ENCODE peak calls at places on chromosome 18, in eight cellular contexts. I is Peyer's patch, M is AG10803, K is RWPE1, N is thoracic aorta, U is adrenal gland, L is fibroblast of lung, S is heart left ventricle. Y is an unnamed sample.

GRCh38 chr18:58299936-58300335 is 255.9 kb downstream of the NEDD4L start:
- DNase-seq in N (no peak), L (no peak), S (no peak), U (no peak), I (no peak), K (no peak), M (no peak), Y (no peak)

GRCh38 chr18:7980136-7980535 is 413.0 kb downstream of the PTPRM start:
- DNase-seq in N (no peak), K (no peak), I (no peak), L (no peak), U (no peak), M (no peak), S (no peak), Y (no peak)

GRCh38 chr18:5571592-5571991 is 27.8 kb upstream of the EPB41L3 start:
- DNase-seq in S (no peak), I (no peak), L (peak), U (no peak), N (no peak), M (no peak), K (no peak), Y (no peak)

GRCh38 chr18:24992491-24992890 is 359.5 kb downstream of the ZNF521 start:
- DNase-seq in M (no peak), S (no peak), N (no peak), U (no peak), K (no peak), L (no peak), I (no peak), Y (no peak)

GRCh38 chr18:14961991-14962390 is 214.0 kb downstream of the ANKRD30B start:
- DNase-seq in N (no peak), U (no peak), M (no peak), L (no peak), I (no peak), S (no peak), K (no peak), Y (no peak)

GRCh38 chr18:50297621-50298442 is 10.3 kb upstream of the CXXC1 start:
- DNase-seq in S (peak), U (peak), K (no peak), M (peak), N (no peak), I (peak), L (peak), Y (peak)

GRCh38 chr18:23982154-23983071 is 32.1 kb upstream of the TTC39C start:
- DNase-seq in U (peak), K (no peak), N (peak), L (peak), I (peak), S (peak), M (peak), Y (no peak)

GRCh38 chr18:8766576-8767253 is 61.4 kb downstream of the MTCL1 start:
- DNase-seq in U (no peak), K (no peak), M (no peak), N (no peak), L (no peak), S (no peak), I (no peak), Y (no peak)

GRCh38 chr18:8705280-8705940 is at the start of gene MTCL1:
- DNase-seq in I (peak), K (peak), S (peak), M (peak), N (no peak), U (peak), L (peak), Y (no peak)

GRCh38 chr18:48844271-48844670 is 106.5 kb downstream of the SMAD7 start:
- DNase-seq in M (no peak), N (no peak), S (no peak), I (no peak), K (no peak), U (peak), L (no peak), Y (no peak)

GRCh38 chr18:27235218-27235870 is 50.2 kb upstream of the CHST9 start:
- DNase-seq in S (no peak), N (no peak), I (no peak), K (no peak), M (no peak), U (no peak), L (no peak), Y (no peak)

GRCh38 chr18:55775972-55776371 is 188.0 kb upstream of the TCF4 start:
- DNase-seq in U (no peak), N (no peak), L (no peak), K (no peak), I (no peak), S (no peak), M (no peak), Y (no peak)

GRCh38 chr18:23703057-23703986 is 14.1 kb downstream of the LAMA3 start:
- DNase-seq in U (peak), N (no peak), M (peak), K (peak), S (peak), I (peak), L (peak), Y (no peak)

GRCh38 chr18:47558110-47558750 is 306.8 kb upstream of the SKOR2 start:
- DNase-seq in L (no peak), M (no peak), S (no peak), U (no peak), I (no peak), K (no peak), N (no peak), Y (no peak)

GRCh38 chr18:50287028-50287440 is 458 bp downstream of the CXXC1 start:
- DNase-seq in N (no peak), S (no peak), U (no peak), I (peak), K (no peak), M (no peak), L (no peak), Y (no peak)

GRCh38 chr18:46414863-46415262 is 242.2 kb downstream of the LOXHD1 start:
- DNase-seq in I (no peak), S (no peak), N (no peak), L (no peak), K (no peak), U (no peak), M (no peak), Y (no peak)

GRCh38 chr18:23317975-23318675 is 135.0 kb upstream of the RIOK3 start:
- DNase-seq in K (no peak), N (no peak), L (no peak), S (no peak), I (no peak), U (no peak), M (peak), Y (peak)

GRCh38 chr18:60753753-60754152 is 381.2 kb upstream of the MC4R start:
- DNase-seq in I (no peak), S (no peak), M (no peak), U (no peak), L (no peak), N (no peak), K (no peak), Y (no peak)

GRCh38 chr18:39149211-39149806 is 1583.7 kb upstream of the CELF4 start:
- DNase-seq in M (no peak), N (no peak), U (no peak), S (no peak), K (no peak), L (no peak), I (no peak), Y (no peak)

GRCh38 chr18:73893879-73894278 is 253.8 kb downstream of the FBXO15 start:
- DNase-seq in K (no peak), S (no peak), N (no peak), U (no peak), M (no peak), L (no peak), I (no peak), Y (no peak)

GRCh38 chr18:73888565-73888964 is 259.1 kb downstream of the FBXO15 start:
- DNase-seq in K (no peak), L (no peak), M (no peak), N (no peak), S (no peak), U (no peak), I (no peak), Y (no peak)

GRCh38 chr18:73895701-73896100 is 251.9 kb downstream of the FBXO15 start:
- DNase-seq in K (peak), N (no peak), M (no peak), I (no peak), L (no peak), U (no peak), S (no peak), Y (no peak)

GRCh38 chr18:73887801-73888200 is 259.8 kb downstream of the FBXO15 start:
- DNase-seq in K (no peak), N (no peak), I (no peak), M (no peak), U (no peak), S (no peak), L (no peak), Y (no peak)

GRCh38 chr18:73891572-73892421 is 255.8 kb downstream of the FBXO15 start:
- DNase-seq in N (no peak), U (no peak), L (no peak), K (no peak), S (no peak), I (no peak), M (no peak), Y (no peak)
- TF ChIP-seq CTCF in N (no peak), U (no peak), L (no peak), K (no peak), S (no peak), I (no peak), M (peak), Y (peak)

DNA sequence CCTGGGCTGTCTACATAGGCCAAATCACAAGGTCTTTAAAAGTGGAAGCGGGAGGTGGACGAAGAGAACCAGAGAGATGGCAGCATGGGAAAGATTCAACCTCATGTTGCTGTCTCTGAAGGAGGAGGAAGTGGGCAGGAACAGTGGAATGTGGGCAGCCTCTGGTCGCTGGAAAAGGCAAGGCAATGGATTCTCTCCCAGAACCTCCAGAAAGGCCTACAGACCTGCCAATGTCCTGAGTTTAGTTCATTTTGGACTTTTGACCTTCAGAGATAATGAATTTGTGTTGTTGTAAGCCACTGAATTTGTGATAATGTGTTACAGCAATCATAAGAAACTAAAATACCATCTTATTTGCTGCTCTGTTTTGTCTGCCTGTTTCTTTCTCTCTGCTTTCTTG is 122.5 kb downstream of the RNF152 start:
- DNase-seq in L (no peak), I (no peak), K (no peak), N (no peak), U (no peak), M (no peak), S (no peak), Y (no peak)
- TF ChIP-seq CTCF in L (no peak), I (no peak), K (no peak), N (no peak), U (no peak), M (no peak), S (no peak), Y (no peak)

DNA sequence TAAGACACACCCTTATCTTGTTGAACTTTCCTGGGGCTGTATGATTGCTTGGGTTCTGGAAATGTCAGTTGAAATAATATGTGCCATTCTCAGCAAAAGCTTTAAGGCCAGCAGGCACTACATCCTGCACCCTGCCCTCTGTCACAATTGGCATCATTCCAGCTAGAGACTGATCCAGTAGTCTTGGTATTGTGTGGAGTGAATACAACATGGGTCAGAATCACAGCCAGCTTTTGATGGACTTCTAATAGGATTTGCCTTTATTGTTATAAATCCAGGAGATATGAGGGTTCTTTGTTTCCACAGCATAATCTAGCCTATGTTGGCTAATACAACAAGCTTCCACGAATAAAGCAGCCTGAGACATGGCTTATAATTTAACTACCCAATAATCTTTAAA is 617.0 kb upstream of the CDH2 start:
- DNase-seq in M (no peak), S (no peak), K (no peak), U (no peak), I (peak), N (no peak), L (peak), Y (no peak)
- TF ChIP-seq CTCF in M (no peak), S (no peak), K (no peak), U (no peak), I (no peak), N (no peak), L (no peak), Y (no peak)

DNA sequence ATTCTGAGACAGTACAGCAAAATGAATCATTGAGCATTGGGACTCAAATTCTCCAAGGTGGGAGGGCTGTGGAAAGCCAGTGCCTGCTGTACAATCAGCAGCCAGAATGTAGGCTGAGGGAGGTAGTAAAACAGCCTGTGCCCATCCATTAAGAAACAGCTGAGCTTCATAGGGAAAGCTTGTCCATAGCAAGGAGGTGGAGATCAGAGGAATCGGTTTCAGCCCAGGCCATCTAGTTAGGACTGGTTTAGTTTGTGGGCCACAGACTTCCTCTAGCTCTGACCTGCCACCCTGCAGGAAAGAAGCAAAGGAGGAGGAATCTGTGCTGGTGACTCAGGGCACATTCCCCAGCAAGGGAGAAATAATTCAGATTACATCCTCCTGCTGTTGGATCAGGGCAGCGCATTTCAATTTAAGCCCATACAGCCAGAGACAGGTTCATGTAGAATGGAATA is 333.4 kb downstream of the SETBP1 start:
- DNase-seq in L (peak), K (peak), I (no peak), M (peak), U (no peak), N (no peak), S (no peak), Y (peak)
- TF ChIP-seq CTCF in L (peak), K (no peak), I (no peak), M (peak), U (peak), N (peak), S (no peak), Y (peak)

DNA sequence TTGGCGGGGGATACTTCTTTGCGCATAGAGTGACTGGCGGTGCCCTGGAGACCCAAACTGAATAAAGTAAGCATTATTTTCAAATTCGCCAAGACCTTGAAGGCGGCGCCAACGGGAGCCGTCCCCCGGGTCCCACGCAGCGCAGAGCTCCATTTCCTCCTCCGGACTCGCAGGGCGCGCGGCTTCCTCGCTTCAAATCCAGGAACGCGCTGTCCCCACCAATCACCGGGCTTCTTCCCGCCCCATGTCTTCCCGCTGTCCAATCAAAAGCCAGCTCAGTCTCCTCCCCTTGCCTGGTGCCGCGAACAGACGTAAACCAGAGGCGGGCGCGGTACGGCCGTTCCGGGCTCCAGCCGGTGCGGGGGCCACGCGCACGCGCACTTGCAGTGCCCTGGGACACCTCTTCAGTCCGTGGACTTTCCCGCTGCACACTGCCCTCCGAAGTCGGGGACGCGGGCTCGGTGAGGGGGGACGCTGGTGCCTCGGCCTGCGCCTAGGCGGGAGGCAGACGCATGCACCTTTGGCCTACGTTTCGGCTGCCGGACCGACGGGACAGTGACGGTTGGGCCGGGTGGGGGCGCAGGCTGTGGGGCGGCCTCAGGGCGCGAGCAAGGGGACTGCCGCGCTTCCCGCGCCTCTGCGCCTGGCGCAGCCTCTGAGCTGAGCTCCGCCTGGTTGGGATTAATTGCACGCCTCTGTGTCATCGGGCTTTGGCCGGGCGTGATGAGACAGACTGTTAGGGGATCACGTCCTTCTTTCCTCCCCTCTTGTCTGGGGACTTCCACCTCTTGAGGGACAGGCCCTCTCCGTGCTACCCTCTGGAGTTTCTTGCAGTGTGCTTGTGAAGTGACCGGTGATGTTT is at the start of gene CEP192:
- DNase-seq in L (peak), U (peak), K (peak), I (peak), N (peak), M (peak), S (peak), Y (peak)
- TF ChIP-seq CTCF in L (no peak), U (peak), K (no peak), I (no peak), N (no peak), M (no peak), S (no peak), Y (no peak)

GRCh38 chr18:75797046-75797445 is 369.5 kb upstream of the SMIM21 start:
- DNase-seq in S (no peak), I (no peak), M (no peak), L (no peak), N (no peak), U (no peak), K (no peak), Y (no peak)

GRCh38 chr18:75802681-75803080 is 375.2 kb upstream of the SMIM21 start:
- DNase-seq in M (no peak), I (no peak), L (no peak), S (no peak), K (no peak), U (no peak), N (no peak), Y (no peak)

GRCh38 chr18:75800331-75800648 is 372.8 kb upstream of the SMIM21 start:
- DNase-seq in I (no peak), K (no peak), M (no peak), L (no peak), N (no peak), U (no peak), S (no peak), Y (no peak)

GRCh38 chr18:75799449-75800330 is 372.2 kb upstream of the SMIM21 start:
- DNase-seq in U (no peak), N (no peak), M (peak), S (no peak), I (no peak), L (no peak), K (no peak), Y (peak)

GRCh38 chr18:75801178-75801577 is 373.7 kb upstream of the SMIM21 start:
- DNase-seq in S (no peak), K (no peak), L (no peak), U (no peak), M (no peak), I (no peak), N (no peak), Y (no peak)
- TF ChIP-seq CTCF in S (no peak), K (no peak), L (no peak), U (no peak), M (no peak), I (no peak), N (no peak), Y (no peak)